ENCODE peak calls at places on chromosomes 7 and 10, in ten cellular contexts. L is aorta; B is stimulated activated CD4-positive, alpha-beta T cell treated with anti-CD3 and anti-CD28 coated beads, Interleukin-1b, Interleukin-23, amount 100 ng/mL, for 4 hours; R is colonic mucosa; C is mesendoderm; J is endodermal cell; U is NCI-H2227 treated with DMSO at 0.1 percent for 48 hours; Q is H9; K is fibroblast of pulmonary artery; W is astrocyte of the cerebellum. D is an unnamed sample.

GRCh38 chr7:81882086-81882485 is 112.2 kb upstream of the HGF start:
- DNase-seq in L (no peak), B (no peak), R (no peak), C (no peak), J (no peak), U (no peak), Q (no peak), K (peak), W (no peak), D (no peak)

GRCh38 chr7:20198295-20198694 is 18.9 kb downstream of the MACC1 start:
- DNase-seq in L (no peak), B (no peak), R (no peak), C (no peak), J (no peak), U (no peak), Q (no peak), K (no peak), W (no peak), D (no peak)

GRCh38 chr10:133127291-133128125 is 32.5 kb upstream of the KNDC1 start:
- DNase-seq in L (no peak), B (no peak), R (peak), C (no peak), J (peak), U (no peak), Q (peak), K (no peak), W (no peak), D (no peak)

GRCh38 chr7:101634196-101634717 is 5.2 kb upstream of the MYL10 start:
- DNase-seq in L (no peak), B (no peak), R (no peak), C (no peak), J (no peak), U (no peak), Q (no peak), K (no peak), W (no peak), D (no peak)

GRCh38 chr10:131088619-131089018 is 222.9 kb downstream of the TCERG1L start:
- DNase-seq in L (no peak), B (no peak), R (no peak), C (peak), J (peak), U (no peak), Q (peak), K (no peak), W (no peak), D (no peak)

GRCh38 chr10:72308320-72308987 is 34.7 kb downstream of the DDIT4 start:
- DNase-seq in L (no peak), B (no peak), R (peak), C (no peak), J (no peak), U (no peak), Q (no peak), K (peak), W (no peak), D (no peak)

GRCh38 chr10:127398140-127398966 is 150.8 kb upstream of the NPS start:
- DNase-seq in L (no peak), B (no peak), R (no peak), C (peak), J (peak), U (no peak), Q (no peak), K (peak), W (peak), D (peak)

GRCh38 chr7:110721395-110721794 is 369.5 kb upstream of the LRRN3 start:
- DNase-seq in L (no peak), B (no peak), R (no peak), C (no peak), J (no peak), U (no peak), Q (no peak), K (no peak), W (no peak), D (no peak)

GRCh38 chr7:105151152-105151551 is 137.1 kb downstream of the KMT2E start:
- DNase-seq in L (no peak), B (no peak), R (no peak), C (no peak), J (no peak), U (no peak), Q (no peak), K (no peak), W (no peak), D (no peak)

GRCh38 chr10:60908896-60909295 is 35.1 kb downstream of the RHOBTB1 start:
- DNase-seq in L (no peak), B (no peak), R (no peak), C (no peak), J (no peak), U (no peak), Q (no peak), K (no peak), W (no peak), D (no peak)

GRCh38 chr10:102546606-102547310 is 43.0 kb downstream of the SUFU start:
- DNase-seq in L (no peak), B (no peak), R (no peak), C (no peak), J (no peak), U (no peak), Q (no peak), K (no peak), W (peak), D (no peak)

GRCh38 chr10:11551915-11552602 is 59.4 kb downstream of the USP6NL start:
- DNase-seq in L (no peak), B (no peak), R (no peak), C (peak), J (no peak), U (no peak), Q (no peak), K (peak), W (peak), D (peak)

GRCh38 chr10:99775850-99776249 is 6.6 kb upstream of the ABCC2 start:
- DNase-seq in L (no peak), B (no peak), R (no peak), C (no peak), J (no peak), U (no peak), Q (no peak), K (peak), W (peak), D (peak)